ENCODE peak calls at places on chromosomes 5 and 9, in nine cellular contexts. T, V, X, S, B, H, W, Z and Q are unnamed samples.

GRCh38 chr5:92613546-92613945 is 967.5 kb downstream of the NR2F1-AS1 start:
- DNase-seq in T (no peak), V (no peak), X (no peak), S (no peak), B (no peak), H (no peak), W (no peak), Z (no peak), Q (no peak)

GRCh38 chr5:143311428-143311827 is 92.1 kb downstream of the NR3C1 start:
- DNase-seq in T (no peak), V (no peak), X (peak), S (no peak), B (no peak), H (no peak), W (no peak), Z (no peak), Q (no peak)

GRCh38 chr5:158236511-158237335 is 377.8 kb upstream of the CLINT1 start:
- DNase-seq in T (no peak), V (no peak), X (no peak), S (no peak), B (no peak), H (no peak), W (no peak), Z (no peak), Q (no peak)

GRCh38 chr9:113648048-113648447 is 184.5 kb downstream of the RGS3 start:
- DNase-seq in T (no peak), V (no peak), X (no peak), S (no peak), B (no peak), H (no peak), W (no peak), Z (no peak), Q (no peak)

GRCh38 chr5:95872333-95873268 is 50.1 kb upstream of the GLRX start:
- DNase-seq in T (peak), V (no peak), X (no peak), S (no peak), B (no peak), H (no peak), W (no peak), Z (no peak), Q (no peak)

GRCh38 chr5:112848116-112848811 is 12.8 kb upstream of the SRP19 start:
- DNase-seq in T (peak), V (no peak), X (peak), S (peak), B (peak), H (no peak), W (no peak), Z (peak), Q (no peak)

GRCh38 chr9:77896269-77897245 is 135.1 kb downstream of the GNAQ start:
- DNase-seq in T (no peak), V (no peak), X (no peak), S (no peak), B (peak), H (no peak), W (no peak), Z (no peak), Q (no peak)

GRCh38 chr5:172429201-172429940 is 25.0 kb downstream of the SH3PXD2B start:
- DNase-seq in T (no peak), V (no peak), X (peak), S (no peak), B (no peak), H (no peak), W (no peak), Z (no peak), Q (no peak)

GRCh38 chr5:107218457-107219193 is 452.1 kb downstream of the EFNA5 start:
- DNase-seq in T (no peak), V (no peak), X (no peak), S (no peak), B (no peak), H (no peak), W (no peak), Z (no peak), Q (no peak)

GRCh38 chr5:50582699-50583098 is 83.7 kb upstream of the PARP8 start:
- DNase-seq in T (no peak), V (no peak), X (no peak), S (no peak), B (no peak), H (no peak), W (no peak), Z (no peak), Q (no peak)

GRCh38 chr9:112867275-112867991 is 23.2 kb downstream of the SLC46A2 start:
- DNase-seq in T (no peak), V (no peak), X (peak), S (no peak), B (peak), H (no peak), W (no peak), Z (no peak), Q (no peak)

GRCh38 chr5:7926296-7926695 is 57.3 kb downstream of the MTRR start:
- DNase-seq in T (no peak), V (no peak), X (peak), S (no peak), B (no peak), H (no peak), W (no peak), Z (no peak), Q (no peak)
- TF ChIP-seq CTCF in T (no peak), V (no peak), X (no peak), S (no peak), B (no peak), H (no peak), W (no peak), Z (no peak), Q (no peak)

GRCh38 chr9:130921923-130922662 is 17.0 kb downstream of the FIBCD1 start:
- DNase-seq in T (no peak), V (no peak), X (no peak), S (no peak), B (no peak), H (no peak), W (no peak), Z (no peak), Q (no peak)
- TF ChIP-seq CTCF in T (no peak), V (no peak), X (no peak), S (no peak), B (no peak), H (no peak), W (no peak), Z (no peak), Q (no peak)

DNA sequence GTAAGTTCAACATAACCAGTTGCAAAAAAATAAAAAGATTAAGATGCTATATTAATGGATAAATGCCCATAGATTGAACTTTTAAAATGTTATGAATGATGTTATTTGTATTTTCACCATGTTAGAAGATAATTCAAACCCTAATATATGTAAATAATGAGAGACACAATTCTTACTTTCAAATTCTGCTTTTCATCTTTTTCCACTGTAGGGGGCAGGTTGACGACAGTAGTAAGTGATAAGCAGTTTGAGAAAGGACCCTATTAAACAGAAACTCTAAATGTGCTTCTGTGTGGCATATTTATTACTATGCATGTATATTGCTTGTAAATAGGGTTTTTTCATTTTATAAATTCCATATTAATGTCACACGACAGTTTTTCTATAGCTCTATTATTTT is 591.1 kb downstream of the SEMA5A start:
- DNase-seq in T (no peak), V (no peak), X (no peak), S (no peak), B (no peak), H (no peak), W (no peak), Z (no peak), Q (no peak)
- TF ChIP-seq CTCF in T (no peak), V (no peak), X (no peak), S (no peak), B (no peak), H (no peak), W (no peak), Z (peak), Q (no peak)

DNA sequence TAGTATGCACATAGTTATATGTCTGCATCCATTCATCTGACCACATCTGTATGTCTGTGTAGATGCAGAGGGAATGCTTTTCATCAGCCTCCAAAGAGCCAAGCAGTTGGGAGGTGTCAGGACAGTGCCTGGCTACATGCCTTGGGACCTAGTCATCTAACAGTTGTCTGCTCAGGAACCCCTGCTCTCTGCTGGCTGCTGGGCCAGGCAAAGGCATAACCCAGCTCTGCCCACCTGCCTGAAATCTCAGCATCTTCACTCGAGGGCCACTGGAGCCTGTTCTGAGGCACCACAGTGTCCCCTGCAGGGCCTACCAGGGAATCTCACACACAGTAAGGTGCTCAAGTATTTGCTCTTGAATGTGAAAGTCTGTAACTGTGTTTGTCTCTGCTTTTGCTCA is 3.7 kb downstream of the C9orf50 start:
- DNase-seq in T (no peak), V (no peak), X (no peak), S (no peak), B (peak), H (peak), W (no peak), Z (peak), Q (no peak)
- TF ChIP-seq CTCF in T (peak), V (no peak), X (peak), S (peak), B (peak), H (peak), W (peak), Z (peak), Q (peak)

DNA sequence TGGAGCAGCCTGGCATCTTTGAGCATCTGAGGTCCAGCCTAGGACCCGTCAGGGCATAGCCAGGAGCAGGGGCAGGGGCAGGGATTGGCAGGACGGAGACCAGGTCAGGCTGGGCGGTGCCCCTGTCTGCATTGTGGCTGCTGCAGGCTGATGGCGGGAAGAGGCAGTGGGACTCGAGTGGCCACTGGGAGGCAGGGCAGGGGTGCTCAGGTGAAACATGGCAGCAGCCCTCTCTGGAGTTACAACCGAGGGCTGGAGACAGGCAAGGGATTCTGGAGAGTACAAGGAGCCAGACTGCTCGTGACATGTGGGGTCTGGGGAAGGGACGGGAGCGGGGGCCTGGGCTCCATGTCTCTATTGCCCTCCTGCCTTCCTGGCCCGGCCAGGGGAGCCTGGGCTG is 97.4 kb upstream of the RAPGEF1 start:
- DNase-seq in T (peak), V (no peak), X (no peak), S (no peak), B (no peak), H (no peak), W (no peak), Z (no peak), Q (no peak)
- TF ChIP-seq CTCF in T (peak), V (no peak), X (peak), S (no peak), B (peak), H (no peak), W (no peak), Z (no peak), Q (peak)

GRCh38 chr5:141411575-141411974 is 1.2 kb upstream of the PCDHGA10 start:
- DNase-seq in T (no peak), V (no peak), X (no peak), S (no peak), B (no peak), H (no peak), W (no peak), Z (no peak), Q (no peak)

GRCh38 chr5:141409598-141410306 is 1.9 kb downstream of the PCDHGB6 start:
- DNase-seq in T (no peak), V (no peak), X (no peak), S (no peak), B (no peak), H (peak), W (no peak), Z (no peak), Q (no peak)

GRCh38 chr5:141413540-141414069 is 818 bp downstream of the PCDHGA10 start:
- DNase-seq in T (no peak), V (no peak), X (no peak), S (no peak), B (no peak), H (peak), W (no peak), Z (no peak), Q (no peak)

DNA sequence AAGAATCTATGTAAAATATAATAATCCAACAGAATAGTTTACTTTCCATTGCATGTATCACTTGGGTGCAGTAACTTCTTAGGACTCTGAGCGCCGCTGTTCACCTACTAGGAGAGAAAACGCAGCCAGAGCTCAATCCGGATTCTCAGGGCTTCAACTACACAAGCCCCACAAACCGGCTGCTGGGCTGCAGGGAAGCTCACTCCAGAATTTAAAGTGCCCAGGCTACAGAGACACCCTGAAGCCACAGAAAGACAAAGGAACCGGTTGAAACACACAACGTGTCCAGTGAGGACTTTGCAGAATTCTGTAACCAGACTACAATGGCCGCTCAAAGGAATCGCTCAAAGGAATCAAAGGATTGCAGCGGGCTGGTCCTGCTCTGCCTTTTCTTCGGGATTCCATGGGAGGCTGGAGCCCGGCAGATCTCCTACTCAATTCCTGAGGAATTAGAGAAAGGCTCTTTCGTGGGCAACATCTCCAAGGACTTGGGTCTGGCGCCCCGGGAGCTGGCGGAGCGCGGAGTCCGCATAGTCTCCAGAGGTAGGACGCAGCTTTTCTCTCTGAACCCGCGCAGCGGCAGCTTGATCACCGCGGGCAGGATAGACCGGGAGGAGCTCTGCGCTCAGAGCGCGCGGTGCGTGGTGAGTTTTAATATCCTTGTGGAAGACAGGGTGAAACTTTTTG is at the start of gene PCDHGA10:
- DNase-seq in T (peak), V (no peak), X (no peak), S (peak), B (peak), H (peak), W (no peak), Z (peak), Q (no peak)
- TF ChIP-seq CTCF in T (peak), V (no peak), X (peak), S (peak), B (peak), H (peak), W (peak), Z (peak), Q (peak)

GRCh38 chr5:145979270-145980223 is 43.2 kb downstream of the SH3RF2 start:
- DNase-seq in T (no peak), V (no peak), X (no peak), S (no peak), B (no peak), H (no peak), W (no peak), Z (no peak), Q (no peak)

GRCh38 chr5:145980718-145981117 is 44.3 kb downstream of the SH3RF2 start:
- DNase-seq in T (no peak), V (no peak), X (no peak), S (no peak), B (no peak), H (no peak), W (no peak), Z (no peak), Q (no peak)

GRCh38 chr5:145980257-145980656 is 43.9 kb downstream of the SH3RF2 start:
- DNase-seq in T (no peak), V (no peak), X (no peak), S (no peak), B (no peak), H (no peak), W (no peak), Z (no peak), Q (no peak)

GRCh38 chr5:145978171-145978570 is 41.8 kb downstream of the SH3RF2 start:
- DNase-seq in T (no peak), V (no peak), X (no peak), S (no peak), B (no peak), H (no peak), W (no peak), Z (no peak), Q (no peak)

DNA sequence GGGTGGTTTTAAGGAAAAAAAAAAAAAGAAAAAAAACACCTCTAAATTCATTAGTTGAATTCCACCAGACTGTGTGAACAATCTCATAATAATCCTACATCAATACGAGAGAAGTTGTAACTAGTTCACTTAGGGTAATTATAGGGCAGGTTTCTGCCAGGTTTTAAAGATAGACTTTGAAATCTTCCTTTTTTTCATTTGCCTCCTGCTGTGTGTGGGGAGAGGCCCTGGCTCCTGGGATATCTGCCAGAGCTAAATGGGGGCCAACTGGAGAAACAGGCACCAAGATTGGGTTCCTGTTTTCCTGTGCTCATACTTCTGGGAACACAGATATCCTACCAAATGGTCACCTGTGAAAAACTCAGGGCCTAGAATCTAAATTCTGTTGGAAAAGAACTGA is 42.3 kb downstream of the SH3RF2 start:
- DNase-seq in T (no peak), V (no peak), X (no peak), S (no peak), B (peak), H (no peak), W (no peak), Z (no peak), Q (no peak)
- TF ChIP-seq CTCF in T (no peak), V (no peak), X (no peak), S (no peak), B (no peak), H (no peak), W (no peak), Z (no peak), Q (no peak)

DNA sequence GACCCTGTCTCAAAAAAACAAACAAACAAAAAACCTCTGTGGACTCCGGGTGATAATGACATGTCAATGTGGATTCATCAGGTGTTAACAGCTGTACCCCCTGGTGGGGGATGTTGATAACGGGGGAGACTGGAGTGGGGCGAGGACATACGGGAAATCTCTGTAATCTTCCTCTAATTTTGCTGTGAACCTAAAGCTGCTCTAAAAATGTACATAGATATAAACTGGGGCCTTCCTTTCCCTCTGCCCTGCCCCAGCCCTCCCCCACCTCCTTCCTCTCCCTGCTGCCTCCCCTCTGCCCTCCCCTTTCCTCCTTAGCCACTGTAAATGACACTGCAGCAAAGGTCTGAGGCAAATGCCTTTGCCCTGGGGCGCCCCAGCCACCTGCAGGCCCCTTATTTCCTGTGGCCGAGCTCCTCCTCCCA is 1.4 kb upstream of the CEL start:
- DNase-seq in T (no peak), V (no peak), X (no peak), S (no peak), B (no peak), H (no peak), W (no peak), Z (peak), Q (no peak)
- TF ChIP-seq CTCF in T (no peak), V (no peak), X (no peak), S (no peak), B (no peak), H (no peak), W (no peak), Z (no peak), Q (peak)

DNA sequence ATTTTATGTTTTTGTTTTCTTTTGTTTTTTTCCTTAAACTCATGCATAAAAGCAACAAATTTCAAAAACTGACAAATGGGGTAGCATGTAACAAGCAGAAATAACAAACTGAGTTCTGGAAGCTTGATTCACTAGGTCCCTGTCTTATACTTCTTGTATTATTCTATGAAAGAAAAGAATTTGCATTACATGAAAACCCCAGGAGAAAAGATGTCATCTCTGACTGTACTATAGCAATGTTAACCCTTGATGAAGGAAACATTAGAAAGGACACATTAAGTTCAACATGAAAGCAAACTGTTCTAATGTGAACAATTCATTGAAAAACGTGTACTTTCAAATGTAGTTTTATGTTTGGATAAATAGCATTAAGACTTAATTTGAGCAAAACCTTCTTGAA is 9.2 kb downstream of the RAB14 start:
- DNase-seq in T (no peak), V (no peak), X (no peak), S (no peak), B (no peak), H (no peak), W (no peak), Z (no peak), Q (no peak)
- TF ChIP-seq CTCF in T (no peak), V (no peak), X (no peak), S (no peak), B (no peak), H (no peak), W (no peak), Z (no peak), Q (no peak)

GRCh38 chr9:27198175-27198574 is 89.2 kb downstream of the TEK start:
- DNase-seq in T (no peak), V (no peak), X (no peak), S (no peak), B (no peak), H (no peak), W (no peak), Z (no peak), Q (no peak)
- TF ChIP-seq CTCF in T (no peak), V (no peak), X (no peak), S (no peak), B (no peak), H (no peak), W (no peak), Z (no peak), Q (no peak)